ENCODE peak calls at places on chromosomes 7 and 10, in nine cellular contexts. One of them, this sample, is unnamed.

GRCh38 chr7:6437251-6437650 is 10.5 kb downstream of the DAGLB start:
- DNase-seq in endothelial cell of umbilical vein: no peak
- DNase-seq in PC-3: peak; percentile 25
- DNase-seq in aorta: no peak
- DNase-seq in thyroid gland: no peak
- DNase-seq in endodermal cell: no peak
- DNase-seq in CD8-positive, alpha-beta memory T cell: no peak
- DNase-seq in fibroblast of lung: no peak
- DNase-seq in mesendoderm: no peak
- DNase-seq in this sample: no peak

GRCh38 chr7:131066635-131067034 is 261.0 kb upstream of the MKLN1 start:
- DNase-seq in PC-3: peak; percentile 36
- DNase-seq in thyroid gland: no peak
- DNase-seq in aorta: no peak
- DNase-seq in mesendoderm: no peak
- DNase-seq in endodermal cell: no peak
- DNase-seq in fibroblast of lung: peak; percentile 28
- DNase-seq in endothelial cell of umbilical vein: no peak
- DNase-seq in CD8-positive, alpha-beta memory T cell: no peak
- DNase-seq in this sample: no peak

GRCh38 chr10:5811387-5811821 is 1.8 kb downstream of the GDI2 start:
- DNase-seq in PC-3: peak; percentile 40
- DNase-seq in mesendoderm: peak; percentile 66
- DNase-seq in aorta: no peak
- DNase-seq in endothelial cell of umbilical vein: peak; percentile 50
- DNase-seq in fibroblast of lung: peak; percentile 60
- DNase-seq in endodermal cell: no peak
- DNase-seq in CD8-positive, alpha-beta memory T cell: no peak
- DNase-seq in thyroid gland: peak; percentile 12
- DNase-seq in this sample: peak; percentile 60

GRCh38 chr10:69439350-69439739 is 11.9 kb upstream of the TSPAN15 start:
- DNase-seq in aorta: no peak
- DNase-seq in fibroblast of lung: no peak
- DNase-seq in mesendoderm: no peak
- DNase-seq in CD8-positive, alpha-beta memory T cell: no peak
- DNase-seq in endothelial cell of umbilical vein: no peak
- DNase-seq in PC-3: peak; percentile 94
- DNase-seq in endodermal cell: no peak
- DNase-seq in thyroid gland: no peak
- DNase-seq in this sample: no peak

GRCh38 chr10:86308056-86308455 is 58.5 kb downstream of the GRID1 start:
- DNase-seq in endodermal cell: peak; percentile 16
- DNase-seq in endothelial cell of umbilical vein: no peak
- DNase-seq in aorta: no peak
- DNase-seq in PC-3: no peak
- DNase-seq in mesendoderm: no peak
- DNase-seq in CD8-positive, alpha-beta memory T cell: no peak
- DNase-seq in fibroblast of lung: no peak
- DNase-seq in thyroid gland: no peak
- DNase-seq in this sample: no peak

GRCh38 chr7:41508755-41509154 is 194.1 kb downstream of the INHBA start:
- DNase-seq in PC-3: no peak
- DNase-seq in mesendoderm: no peak
- DNase-seq in CD8-positive, alpha-beta memory T cell: no peak
- DNase-seq in aorta: no peak
- DNase-seq in thyroid gland: no peak
- DNase-seq in fibroblast of lung: no peak
- DNase-seq in endothelial cell of umbilical vein: peak; percentile 72
- DNase-seq in endodermal cell: no peak
- DNase-seq in this sample: no peak

GRCh38 chr10:34319197-34319846 is 495.8 kb downstream of the PARD3 start:
- DNase-seq in endothelial cell of umbilical vein: peak; percentile 58
- DNase-seq in fibroblast of lung: peak; percentile 99
- DNase-seq in aorta: no peak
- DNase-seq in CD8-positive, alpha-beta memory T cell: no peak
- DNase-seq in thyroid gland: no peak
- DNase-seq in PC-3: peak; percentile 100
- DNase-seq in endodermal cell: no peak
- DNase-seq in mesendoderm: peak; percentile 26
- DNase-seq in this sample: peak; percentile 56

GRCh38 chr10:86961481-86962091 is 3.2 kb downstream of the SNCG start:
- DNase-seq in thyroid gland: no peak
- DNase-seq in endodermal cell: peak; percentile 26
- DNase-seq in PC-3: peak; percentile 25
- DNase-seq in endothelial cell of umbilical vein: no peak
- DNase-seq in mesendoderm: no peak
- DNase-seq in CD8-positive, alpha-beta memory T cell: no peak
- DNase-seq in fibroblast of lung: no peak
- DNase-seq in aorta: peak; percentile 70
- DNase-seq in this sample: no peak

GRCh38 chr10:30047924-30048531 is 11.4 kb downstream of the JCAD start:
- DNase-seq in PC-3: no peak
- DNase-seq in thyroid gland: no peak
- DNase-seq in CD8-positive, alpha-beta memory T cell: no peak
- DNase-seq in aorta: no peak
- DNase-seq in endothelial cell of umbilical vein: no peak
- DNase-seq in endodermal cell: no peak
- DNase-seq in mesendoderm: no peak
- DNase-seq in fibroblast of lung: no peak
- DNase-seq in this sample: no peak

GRCh38 chr7:66016131-66016461 is 34.1 kb upstream of the GUSB start:
- DNase-seq in fibroblast of lung: no peak
- DNase-seq in endodermal cell: no peak
- DNase-seq in aorta: no peak
- DNase-seq in mesendoderm: no peak
- DNase-seq in CD8-positive, alpha-beta memory T cell: no peak
- DNase-seq in PC-3: peak; percentile 78
- DNase-seq in endothelial cell of umbilical vein: peak; percentile 59
- DNase-seq in thyroid gland: no peak
- DNase-seq in this sample: no peak

GRCh38 chr10:102452672-102453340 is 1.5 kb upstream of the C10orf95 start:
- DNase-seq in mesendoderm: peak; percentile 67
- DNase-seq in endodermal cell: no peak
- DNase-seq in fibroblast of lung: peak; percentile 68
- DNase-seq in thyroid gland: no peak
- DNase-seq in CD8-positive, alpha-beta memory T cell: no peak
- DNase-seq in aorta: no peak
- DNase-seq in PC-3: peak; percentile 51
- DNase-seq in endothelial cell of umbilical vein: no peak
- DNase-seq in this sample: peak; percentile 53

GRCh38 chr7:151249732-151250072 is 1.2 kb upstream of the SMARCD3 start:
- DNase-seq in mesendoderm: peak; percentile 73
- DNase-seq in endothelial cell of umbilical vein: no peak
- DNase-seq in thyroid gland: peak; percentile 86
- DNase-seq in fibroblast of lung: peak; percentile 49
- DNase-seq in PC-3: no peak
- DNase-seq in aorta: peak; percentile 84
- DNase-seq in endodermal cell: peak; percentile 76
- DNase-seq in CD8-positive, alpha-beta memory T cell: no peak
- DNase-seq in this sample: peak; percentile 85

GRCh38 chr10:48724127-48724526 is 39.5 kb downstream of the WDFY4 start:
- DNase-seq in thyroid gland: no peak
- DNase-seq in endothelial cell of umbilical vein: no peak
- DNase-seq in PC-3: no peak
- DNase-seq in endodermal cell: no peak
- DNase-seq in mesendoderm: no peak
- DNase-seq in CD8-positive, alpha-beta memory T cell: no peak
- DNase-seq in fibroblast of lung: no peak
- DNase-seq in aorta: no peak
- DNase-seq in this sample: no peak

GRCh38 chr10:24503627-24504320 is 219.9 kb downstream of the ARHGAP21 start:
- DNase-seq in CD8-positive, alpha-beta memory T cell: no peak
- DNase-seq in aorta: no peak
- DNase-seq in thyroid gland: peak; percentile 57
- DNase-seq in endothelial cell of umbilical vein: peak; percentile 33
- DNase-seq in endodermal cell: peak; percentile 89
- DNase-seq in mesendoderm: peak; percentile 88
- DNase-seq in fibroblast of lung: peak; percentile 98
- DNase-seq in PC-3: peak; percentile 69
- DNase-seq in this sample: peak; percentile 84

GRCh38 chr10:132151286-132151950 is 35.3 kb upstream of the DPYSL4 start:
- DNase-seq in thyroid gland: no peak
- DNase-seq in aorta: peak; percentile 37
- DNase-seq in PC-3: no peak
- DNase-seq in fibroblast of lung: no peak
- DNase-seq in mesendoderm: no peak
- DNase-seq in endothelial cell of umbilical vein: no peak
- DNase-seq in CD8-positive, alpha-beta memory T cell: no peak
- DNase-seq in endodermal cell: no peak
- DNase-seq in this sample: no peak

GRCh38 chr10:71863203-71863602 is 12.2 kb upstream of the PSAP start:
- DNase-seq in fibroblast of lung: no peak
- DNase-seq in endothelial cell of umbilical vein: no peak
- DNase-seq in mesendoderm: no peak
- DNase-seq in aorta: peak; percentile 9
- DNase-seq in thyroid gland: no peak
- DNase-seq in PC-3: no peak
- DNase-seq in endodermal cell: no peak
- DNase-seq in CD8-positive, alpha-beta memory T cell: no peak
- DNase-seq in this sample: no peak

GRCh38 chr10:71860243-71861029 is 9.4 kb upstream of the PSAP start:
- DNase-seq in PC-3: peak; percentile 91
- DNase-seq in endothelial cell of umbilical vein: peak; percentile 98
- DNase-seq in mesendoderm: peak; percentile 98
- DNase-seq in aorta: peak; percentile 95
- DNase-seq in CD8-positive, alpha-beta memory T cell: no peak
- DNase-seq in endodermal cell: peak; percentile 92
- DNase-seq in thyroid gland: peak; percentile 97
- DNase-seq in fibroblast of lung: peak; percentile 100
- DNase-seq in this sample: peak; percentile 97

GRCh38 chr10:71868192-71868697 is 17.2 kb upstream of the PSAP start:
- DNase-seq in thyroid gland: peak; percentile 43
- DNase-seq in aorta: peak; percentile 74
- DNase-seq in PC-3: peak; percentile 43
- DNase-seq in endothelial cell of umbilical vein: no peak
- DNase-seq in CD8-positive, alpha-beta memory T cell: no peak
- DNase-seq in endodermal cell: no peak
- DNase-seq in mesendoderm: no peak
- DNase-seq in fibroblast of lung: peak; percentile 93
- DNase-seq in this sample: no peak

GRCh38 chr10:71865561-71866041 is 14.6 kb upstream of the PSAP start:
- DNase-seq in CD8-positive, alpha-beta memory T cell: no peak
- DNase-seq in PC-3: no peak
- DNase-seq in mesendoderm: no peak
- DNase-seq in aorta: peak; percentile 63
- DNase-seq in endothelial cell of umbilical vein: no peak
- DNase-seq in thyroid gland: no peak
- DNase-seq in endodermal cell: no peak
- DNase-seq in fibroblast of lung: no peak
- DNase-seq in this sample: no peak

GRCh38 chr10:71864861-71865473 is 13.9 kb upstream of the PSAP start:
- DNase-seq in CD8-positive, alpha-beta memory T cell: no peak
- DNase-seq in PC-3: peak; percentile 40
- DNase-seq in endodermal cell: no peak
- DNase-seq in thyroid gland: no peak
- DNase-seq in aorta: peak; percentile 51
- DNase-seq in endothelial cell of umbilical vein: no peak
- DNase-seq in fibroblast of lung: peak; percentile 72
- DNase-seq in mesendoderm: no peak
- DNase-seq in this sample: no peak
- H3K4me1 ChIP-seq in CD8-positive, alpha-beta memory T cell: no peaks in the 10 kb centered on the region
- H3K4me1 ChIP-seq in PC-3: peaks cover 26% of the 10 kb centered on the region
- H3K4me1 ChIP-seq in endodermal cell: peaks cover 9% of the 10 kb centered on the region
- H3K4me1 ChIP-seq in thyroid gland: peaks cover 10% of the 10 kb centered on the region
- H3K4me1 ChIP-seq in aorta: no peaks in the 10 kb centered on the region
- H3K4me1 ChIP-seq in endothelial cell of umbilical vein: peaks cover 14% of the 10 kb centered on the region
- H3K4me1 ChIP-seq in fibroblast of lung: peaks cover 21% of the 10 kb centered on the region
- H3K4me1 ChIP-seq in mesendoderm: no peaks in the 10 kb centered on the region
- H3K4me1 ChIP-seq in this sample: peaks cover 16% of the 10 kb centered on the region

GRCh38 chr10:61937631-61938284 is 36.3 kb downstream of the ARID5B start:
- DNase-seq in thyroid gland: no peak
- DNase-seq in endodermal cell: no peak
- DNase-seq in CD8-positive, alpha-beta memory T cell: no peak
- DNase-seq in fibroblast of lung: peak; percentile 66
- DNase-seq in aorta: no peak
- DNase-seq in PC-3: peak; percentile 100
- DNase-seq in mesendoderm: peak; percentile 22
- DNase-seq in endothelial cell of umbilical vein: peak; percentile 79
- DNase-seq in this sample: peak; percentile 35
- H3K4me1 ChIP-seq in thyroid gland: no peaks in the 10 kb centered on the region
- H3K4me1 ChIP-seq in endodermal cell: no peaks in the 10 kb centered on the region
- H3K4me1 ChIP-seq in CD8-positive, alpha-beta memory T cell: peaks cover 71% of the 10 kb centered on the region
- H3K4me1 ChIP-seq in fibroblast of lung: peaks cover 34% of the 10 kb centered on the region
- H3K4me1 ChIP-seq in aorta: peaks cover 2% of the 10 kb centered on the region
- H3K4me1 ChIP-seq in PC-3: peaks cover 59% of the 10 kb centered on the region
- H3K4me1 ChIP-seq in mesendoderm: no peaks in the 10 kb centered on the region
- H3K4me1 ChIP-seq in endothelial cell of umbilical vein: peaks cover 36% of the 10 kb centered on the region
- H3K4me1 ChIP-seq in this sample: peaks cover 57% of the 10 kb centered on the region

GRCh38 chr10:72081772-72082590 is 6.4 kb downstream of the SPOCK2 start:
- DNase-seq in mesendoderm: no peak
- DNase-seq in thyroid gland: peak; percentile 63
- DNase-seq in endothelial cell of umbilical vein: no peak
- DNase-seq in fibroblast of lung: no peak
- DNase-seq in PC-3: peak; percentile 90
- DNase-seq in aorta: no peak
- DNase-seq in CD8-positive, alpha-beta memory T cell: no peak
- DNase-seq in endodermal cell: no peak
- DNase-seq in this sample: no peak

GRCh38 chr10:72080042-72081035 is 8.0 kb downstream of the SPOCK2 start:
- DNase-seq in fibroblast of lung: no peak
- DNase-seq in endodermal cell: peak; percentile 64
- DNase-seq in PC-3: peak; percentile 60
- DNase-seq in endothelial cell of umbilical vein: no peak
- DNase-seq in aorta: no peak
- DNase-seq in mesendoderm: peak; percentile 40
- DNase-seq in CD8-positive, alpha-beta memory T cell: no peak
- DNase-seq in thyroid gland: no peak
- DNase-seq in this sample: no peak

GRCh38 chr10:72079356-72079755 is 9.0 kb downstream of the SPOCK2 start:
- DNase-seq in PC-3: no peak
- DNase-seq in mesendoderm: no peak
- DNase-seq in endothelial cell of umbilical vein: no peak
- DNase-seq in endodermal cell: no peak
- DNase-seq in fibroblast of lung: no peak
- DNase-seq in aorta: no peak
- DNase-seq in thyroid gland: no peak
- DNase-seq in CD8-positive, alpha-beta memory T cell: peak; percentile 85
- DNase-seq in this sample: peak; percentile 64

GRCh38 chr10:72083234-72084093 is 4.9 kb downstream of the SPOCK2 start:
- DNase-seq in mesendoderm: no peak
- DNase-seq in endothelial cell of umbilical vein: no peak
- DNase-seq in fibroblast of lung: no peak
- DNase-seq in thyroid gland: no peak
- DNase-seq in CD8-positive, alpha-beta memory T cell: peak; percentile 77
- DNase-seq in PC-3: no peak
- DNase-seq in endodermal cell: no peak
- DNase-seq in aorta: no peak
- DNase-seq in this sample: no peak

GRCh38 chr10:72081210-72081609 is 7.1 kb downstream of the SPOCK2 start:
- DNase-seq in aorta: no peak
- DNase-seq in thyroid gland: no peak
- DNase-seq in CD8-positive, alpha-beta memory T cell: no peak
- DNase-seq in mesendoderm: no peak
- DNase-seq in endodermal cell: no peak
- DNase-seq in PC-3: no peak
- DNase-seq in fibroblast of lung: no peak
- DNase-seq in endothelial cell of umbilical vein: no peak
- DNase-seq in this sample: no peak
- H3K4me1 ChIP-seq in aorta: no peaks in the 10 kb centered on the region
- H3K4me1 ChIP-seq in thyroid gland: no peaks in the 10 kb centered on the region
- H3K4me1 ChIP-seq in CD8-positive, alpha-beta memory T cell: peaks cover 95% of the 10 kb centered on the region
- H3K4me1 ChIP-seq in mesendoderm: no peaks in the 10 kb centered on the region
- H3K4me1 ChIP-seq in endodermal cell: no peaks in the 10 kb centered on the region
- H3K4me1 ChIP-seq in PC-3: peaks cover 23% of the 10 kb centered on the region
- H3K4me1 ChIP-seq in fibroblast of lung: no peaks in the 10 kb centered on the region
- H3K4me1 ChIP-seq in endothelial cell of umbilical vein: no peaks in the 10 kb centered on the region
- H3K4me1 ChIP-seq in this sample: peaks cover 13% of the 10 kb centered on the region

GRCh38 chr10:119231654-119232053 is 24.3 kb downstream of the GRK5 start:
- DNase-seq in mesendoderm: no peak
- DNase-seq in fibroblast of lung: no peak
- DNase-seq in endodermal cell: no peak
- DNase-seq in CD8-positive, alpha-beta memory T cell: no peak
- DNase-seq in PC-3: no peak
- DNase-seq in endothelial cell of umbilical vein: peak; percentile 63
- DNase-seq in thyroid gland: no peak
- DNase-seq in aorta: no peak
- DNase-seq in this sample: no peak
- H3K4me1 ChIP-seq in mesendoderm: no peaks in the 10 kb centered on the region
- H3K4me1 ChIP-seq in fibroblast of lung: peaks cover 18% of the 10 kb centered on the region
- H3K4me1 ChIP-seq in endodermal cell: no peaks in the 10 kb centered on the region
- H3K4me1 ChIP-seq in CD8-positive, alpha-beta memory T cell: peaks cover 11% of the 10 kb centered on the region
- H3K4me1 ChIP-seq in PC-3: no peaks in the 10 kb centered on the region
- H3K4me1 ChIP-seq in endothelial cell of umbilical vein: peaks cover 39% of the 10 kb centered on the region
- H3K4me1 ChIP-seq in thyroid gland: peaks cover 24% of the 10 kb centered on the region
- H3K4me1 ChIP-seq in aorta: peaks cover 8% of the 10 kb centered on the region
- H3K4me1 ChIP-seq in this sample: peaks cover 15% of the 10 kb centered on the region